ENCODE peak calls at places on chromosomes 4 and X, in eight cellular contexts. C is Daoy; K is caudate nucleus; N is activated naive CD8-positive, alpha-beta T cell treated with anti-CD3 and anti-CD28 coated beads, Interleukin-2, amount 10 ng/mL, durations not matched to agents 7 days and 5 days; I is HS-5; P is activated CD4-positive, alpha-beta T cell treated with anti-CD3 and anti-CD28 coated beads, Interleukin-2, amount 50 U/mL, for 1 hour; D is retina; Z is activated T-helper 1 cell treated with anti-CD3 and anti-CD28 coated beads, Interleukin-12 subunit alpha, Interleukin-12 subunit beta, Interleukin-2, Interleukin-4 antibody, amounts not matched to agents 30 ng/mL and 10 ng/mL and 1 ng/mL, durations not matched to agents 14 hours and 24 hours and 36 hours. M is an unnamed sample.

GRCh38 chr4:168605411-168605810 is 108.6 kb downstream of the PALLD start:
- DNase-seq in C (peak; percentile 42), K (no peak), N (no peak), I (no peak), P (no peak), D (no peak), Z (no peak), M (no peak)

GRCh38 chr4:130563185-130563890 is 1467.4 kb downstream of the C4orf33 start:
- DNase-seq in C (peak; percentile 35), K (peak; percentile 13), N (no peak), I (peak; percentile 58), P (no peak), D (peak; percentile 58), Z (no peak), M (peak; percentile 28)

GRCh38 chr4:41125558-41126311 is 88.6 kb downstream of the APBB2 start:
- DNase-seq in C (no peak), K (no peak), N (no peak), I (no peak), P (no peak), D (no peak), Z (no peak), M (no peak)

GRCh38 chr4:20356565-20356964 is 104.9 kb downstream of the SLIT2 start:
- DNase-seq in C (no peak), K (peak; percentile 44), N (no peak), I (no peak), P (no peak), D (peak; percentile 42), Z (no peak), M (peak; percentile 81)

GRCh38 chr4:3399277-3400194 is 42.2 kb upstream of the HGFAC start:
- DNase-seq in C (peak; percentile 41), K (no peak), N (no peak), I (no peak), P (no peak), D (no peak), Z (no peak), M (no peak)

GRCh38 chrX:96684339-96685204 is at the start of gene DIAPH2:
- DNase-seq in C (peak; percentile 74), K (peak; percentile 27), N (peak; percentile 80), I (peak; percentile 39), P (peak; percentile 67), D (peak; percentile 79), Z (peak; percentile 69), M (peak; percentile 44)

GRCh38 chrX:71216446-71216845 is 6.6 kb upstream of the GJB1 start:
- DNase-seq in C (no peak), K (no peak), N (no peak), I (no peak), P (no peak), D (no peak), Z (no peak), M (peak; percentile 56)

GRCh38 chrX:69069086-69069445 is 96.2 kb downstream of the PJA1 start:
- DNase-seq in C (no peak), K (no peak), N (no peak), I (no peak), P (no peak), D (no peak), Z (no peak), M (no peak)

GRCh38 chr4:41318839-41319530 is 62.3 kb downstream of the UCHL1 start:
- DNase-seq in C (peak; percentile 20), K (no peak), N (no peak), I (no peak), P (no peak), D (no peak), Z (no peak), M (peak; percentile 28)

GRCh38 chr4:48033825-48034413 is 17.3 kb downstream of the NIPAL1 start:
- DNase-seq in C (peak; percentile 44), K (no peak), N (peak; percentile 38), I (no peak), P (peak; percentile 56), D (no peak), Z (peak; percentile 28), M (no peak)

GRCh38 chr4:16942491-16942890 is 44.0 kb upstream of the LDB2 start:
- DNase-seq in C (peak; percentile 6), K (no peak), N (no peak), I (no peak), P (no peak), D (no peak), Z (no peak), M (no peak)

GRCh38 chr4:118410143-118410542 is 57.3 kb upstream of the PRSS12 start:
- DNase-seq in C (peak; percentile 10), K (no peak), N (no peak), I (peak; percentile 75), P (no peak), D (no peak), Z (no peak), M (no peak)

GRCh38 chr4:74904509-74904908 is 28.4 kb upstream of the PARM1 start:
- DNase-seq in C (no peak), K (no peak), N (no peak), I (no peak), P (no peak), D (no peak), Z (no peak), M (no peak)

GRCh38 chr4:141890279-141890678 is 253.9 kb downstream of the IL15 start:
- DNase-seq in C (no peak), K (no peak), N (no peak), I (no peak), P (no peak), D (no peak), Z (no peak), M (no peak)

GRCh38 chr4:5812506-5813229 is 80.2 kb downstream of the CRMP1 start:
- DNase-seq in C (peak; percentile 63), K (peak; percentile 52), N (no peak), I (peak; percentile 24), P (no peak), D (peak; percentile 54), Z (peak; percentile 9), M (peak; percentile 42)

GRCh38 chr4:1369484-1370079 is 22.6 kb downstream of the UVSSA start:
- DNase-seq in C (no peak), K (no peak), N (no peak), I (no peak), P (no peak), D (no peak), Z (no peak), M (no peak)

GRCh38 chrX:120664081-120664480 is 34.2 kb upstream of the C1GALT1C1 start:
- DNase-seq in C (no peak), K (no peak), N (no peak), I (no peak), P (no peak), D (no peak), Z (no peak), M (no peak)